ENCODE peak calls at places on chromosomes 16 and 17, in six cellular contexts. One of them, this sample, is unnamed.

GRCh38 chr17:17685775-17686291 is 4.6 kb downstream of the RAI1 start:
- DNase-seq in HCT116: peak
- DNase-seq in thyroid gland: peak
- DNase-seq in AG10803: peak
- DNase-seq in renal cortical epithelial cell: peak
- DNase-seq in mucosa of descending colon: peak
- DNase-seq in this sample: peak

GRCh38 chr17:17493249-17493985 is 2.8 kb downstream of the RASD1 start:
- DNase-seq in HCT116: no peak
- DNase-seq in mucosa of descending colon: no peak
- DNase-seq in renal cortical epithelial cell: peak
- DNase-seq in thyroid gland: peak
- DNase-seq in AG10803: no peak
- DNase-seq in this sample: no peak

GRCh38 chr16:752008-752315 is 8.6 kb upstream of the MSLN start:
- DNase-seq in renal cortical epithelial cell: no peak
- DNase-seq in thyroid gland: no peak
- DNase-seq in AG10803: no peak
- DNase-seq in HCT116: no peak
- DNase-seq in mucosa of descending colon: no peak
- DNase-seq in this sample: no peak

GRCh38 chr17:149231-149630 is 11.9 kb downstream of the SCGB1C2 start:
- DNase-seq in renal cortical epithelial cell: no peak
- DNase-seq in thyroid gland: no peak
- DNase-seq in mucosa of descending colon: no peak
- DNase-seq in AG10803: no peak
- DNase-seq in HCT116: no peak
- DNase-seq in this sample: no peak

GRCh38 chr16:29230671-29231091 is 175.8 kb downstream of the NPIPB11 start:
- DNase-seq in AG10803: peak
- DNase-seq in mucosa of descending colon: no peak
- DNase-seq in thyroid gland: no peak
- DNase-seq in HCT116: no peak
- DNase-seq in renal cortical epithelial cell: no peak
- DNase-seq in this sample: no peak

GRCh38 chr17:82257473-82257872 is 16.0 kb downstream of the CSNK1D start:
- DNase-seq in renal cortical epithelial cell: peak
- DNase-seq in thyroid gland: no peak
- DNase-seq in HCT116: no peak
- DNase-seq in AG10803: no peak
- DNase-seq in mucosa of descending colon: peak
- DNase-seq in this sample: no peak

GRCh38 chr17:337453-337852 is 15.2 kb downstream of the RPH3AL start:
- DNase-seq in renal cortical epithelial cell: no peak
- DNase-seq in thyroid gland: no peak
- DNase-seq in AG10803: no peak
- DNase-seq in mucosa of descending colon: peak
- DNase-seq in HCT116: no peak
- DNase-seq in this sample: no peak

GRCh38 chr17:49000943-49001342 is 3.8 kb downstream of the IGF2BP1 start:
- DNase-seq in mucosa of descending colon: no peak
- DNase-seq in renal cortical epithelial cell: no peak
- DNase-seq in AG10803: peak
- DNase-seq in thyroid gland: no peak
- DNase-seq in HCT116: no peak
- DNase-seq in this sample: no peak

GRCh38 chr17:50129303-50129945 is 536 bp downstream of the SAMD14 start:
- DNase-seq in HCT116: no peak
- DNase-seq in AG10803: peak
- DNase-seq in renal cortical epithelial cell: no peak
- DNase-seq in mucosa of descending colon: no peak
- DNase-seq in thyroid gland: no peak
- DNase-seq in this sample: no peak

GRCh38 chr17:64216385-64217248 is 46.4 kb downstream of the TEX2 start:
- DNase-seq in thyroid gland: peak
- DNase-seq in mucosa of descending colon: no peak
- DNase-seq in HCT116: no peak
- DNase-seq in AG10803: no peak
- DNase-seq in renal cortical epithelial cell: peak
- DNase-seq in this sample: no peak

GRCh38 chr16:22355487-22355908 is 18.9 kb downstream of the CDR2 start:
- DNase-seq in AG10803: no peak
- DNase-seq in thyroid gland: no peak
- DNase-seq in HCT116: no peak
- DNase-seq in mucosa of descending colon: no peak
- DNase-seq in renal cortical epithelial cell: no peak
- DNase-seq in this sample: no peak

GRCh38 chr16:12613131-12613991 is 190.3 kb downstream of the CPPED1 start:
- DNase-seq in mucosa of descending colon: no peak
- DNase-seq in AG10803: peak
- DNase-seq in renal cortical epithelial cell: peak
- DNase-seq in thyroid gland: no peak
- DNase-seq in HCT116: peak
- DNase-seq in this sample: no peak

GRCh38 chr17:76623271-76624146 is 20.0 kb downstream of the ST6GALNAC1 start:
- DNase-seq in thyroid gland: peak
- DNase-seq in AG10803: peak
- DNase-seq in mucosa of descending colon: peak
- DNase-seq in renal cortical epithelial cell: peak
- DNase-seq in HCT116: peak
- DNase-seq in this sample: peak

GRCh38 chr16:12959072-12959471 is 57.7 kb downstream of the SHISA9 start:
- DNase-seq in mucosa of descending colon: no peak
- DNase-seq in renal cortical epithelial cell: peak
- DNase-seq in thyroid gland: no peak
- DNase-seq in HCT116: no peak
- DNase-seq in AG10803: no peak
- DNase-seq in this sample: no peak

GRCh38 chr17:21296097-21297025 is 11.8 kb downstream of the MAP2K3 start:
- DNase-seq in thyroid gland: no peak
- DNase-seq in mucosa of descending colon: no peak
- DNase-seq in AG10803: peak
- DNase-seq in HCT116: no peak
- DNase-seq in renal cortical epithelial cell: no peak
- DNase-seq in this sample: no peak

This sample was measured in lung.